ENCODE peak calls at places on chromosomes 2 and 18, in eight cellular contexts. I is T-cell; X is NCI-H1092 treated with DMSO at 0.1 percent for 48 hours; N is pancreas; S is CD4-positive, CD25-positive, alpha-beta regulatory T cell; U is breast epithelium; F is A549; Z is fibroblast of lung. V is an unnamed sample.

GRCh38 chr18:48530399-48531081 is 8.3 kb upstream of the CTIF start:
- DNase-seq in Z (no peak), F (no peak), S (no peak), X (no peak), I (no peak), N (no peak), U (no peak), V (no peak)

GRCh38 chr2:67626656-67627055 is 229.5 kb downstream of the ETAA1 start:
- DNase-seq in S (no peak), I (no peak), F (no peak), X (no peak), U (no peak), Z (peak; percentile 97), N (no peak), V (no peak)

GRCh38 chr2:26588576-26588975 is 52.6 kb downstream of the CIB4 start:
- DNase-seq in S (no peak), X (no peak), I (no peak), U (no peak), F (no peak), N (no peak), Z (no peak), V (no peak)

GRCh38 chr18:55097406-55098170 is 138.3 kb upstream of the CCDC68 start:
- DNase-seq in Z (peak; percentile 86), F (peak; percentile 21), X (no peak), U (no peak), S (no peak), N (no peak), I (no peak), V (no peak)

GRCh38 chr2:211408485-211408884 is 852.1 kb downstream of the CPS1 start:
- DNase-seq in Z (peak; percentile 87), I (no peak), X (no peak), S (no peak), N (no peak), U (no peak), F (peak; percentile 79), V (no peak)

GRCh38 chr2:37786854-37787253 is 115.4 kb upstream of the CDC42EP3 start:
- DNase-seq in U (peak; percentile 76), X (peak; percentile 79), F (peak; percentile 31), Z (no peak), I (no peak), N (no peak), S (no peak), V (no peak)

GRCh38 chr2:55620123-55620779 is 2.8 kb upstream of the PPP4R3B start:
- DNase-seq in X (no peak), N (no peak), Z (no peak), S (no peak), I (no peak), F (peak; percentile 62), U (no peak), V (no peak)

GRCh38 chr2:85801871-85802270 is 48.1 kb downstream of the ATOH8 start:
- DNase-seq in F (no peak), X (no peak), I (no peak), Z (no peak), S (no peak), N (no peak), U (no peak), V (no peak)

GRCh38 chr18:62101236-62101635 is 85.6 kb downstream of the PIGN start:
- DNase-seq in Z (peak; percentile 63), N (no peak), X (no peak), S (no peak), I (no peak), U (no peak), F (no peak), V (no peak)

GRCh38 chr2:38187416-38188127 is 111.6 kb upstream of the CYP1B1 start:
- DNase-seq in S (no peak), U (peak; percentile 79), F (no peak), N (peak; percentile 30), X (peak; percentile 1), I (no peak), Z (peak; percentile 91), V (no peak)

GRCh38 chr2:227006189-227006897 is 157.7 kb downstream of the COL4A4 start:
- DNase-seq in F (no peak), N (no peak), Z (no peak), S (no peak), I (no peak), X (no peak), U (no peak), V (no peak)

GRCh38 chr18:73717570-73717969 is 430.1 kb downstream of the FBXO15 start:
- DNase-seq in X (no peak), U (no peak), S (no peak), F (no peak), Z (peak; percentile 34), N (no peak), I (no peak), V (no peak)

GRCh38 chr18:62386091-62386490 is 61.0 kb downstream of the TNFRSF11A start:
- DNase-seq in Z (no peak), F (no peak), N (no peak), S (no peak), I (no peak), X (no peak), U (no peak), V (no peak)

GRCh38 chr2:232779935-232780334 is 3.6 kb upstream of the KCNJ13 start:
- DNase-seq in U (no peak), N (peak; percentile 78), Z (peak; percentile 7), F (no peak), S (no peak), I (no peak), X (no peak), V (no peak)

GRCh38 chr2:47784349-47784851 is 1.5 kb downstream of the MSH6 start:
- DNase-seq in Z (peak; percentile 44), X (no peak), N (no peak), F (no peak), S (no peak), I (no peak), U (no peak), V (no peak)

GRCh38 chr2:233482616-233483015 is 84.0 kb downstream of the USP40 start:
- DNase-seq in Z (no peak), X (no peak), S (no peak), I (no peak), N (no peak), U (no peak), F (no peak), V (no peak)

GRCh38 chr18:34342960-34343359 is 118.2 kb upstream of the NOL4 start:
- DNase-seq in U (peak; percentile 19), X (no peak), N (no peak), S (no peak), F (no peak), Z (peak; percentile 89), I (no peak), V (no peak)

GRCh38 chr2:182043021-182043420 is 57.4 kb downstream of the PPP1R1C start:
- DNase-seq in I (no peak), U (no peak), S (no peak), X (no peak), N (no peak), Z (no peak), F (no peak), V (no peak)

GRCh38 chr2:156405586-156405985 is 30.6 kb upstream of the GPD2 start:
- DNase-seq in I (no peak), U (peak; percentile 40), S (no peak), X (no peak), N (peak; percentile 17), Z (no peak), F (peak; percentile 50), V (no peak)

GRCh38 chr18:47513614-47514013 is 262.2 kb upstream of the SKOR2 start:
- DNase-seq in X (no peak), N (no peak), I (no peak), U (no peak), Z (no peak), S (no peak), F (no peak), V (no peak)

GRCh38 chr18:2881088-2881487 is 34.3 kb downstream of the EMILIN2 start:
- DNase-seq in Z (no peak), U (no peak), F (no peak), X (no peak), N (no peak), S (no peak), I (no peak), V (no peak)

GRCh38 chr2:170974304-170974993 is 45.4 kb downstream of the GORASP2 start:
- DNase-seq in N (peak; percentile 28), X (no peak), U (peak; percentile 72), S (no peak), F (no peak), I (no peak), Z (peak; percentile 24), V (no peak)

GRCh38 chr2:237456200-237456731 is 30.8 kb upstream of the MLPH start:
- DNase-seq in Z (peak; percentile 91), I (no peak), F (no peak), X (peak; percentile 55), N (no peak), S (no peak), U (no peak), V (no peak)

GRCh38 chr2:227106845-227107759 is 56.9 kb downstream of the COL4A4 start:
- DNase-seq in S (peak; percentile 12), F (peak; percentile 73), N (peak; percentile 54), X (peak; percentile 55), U (no peak), Z (peak; percentile 52), I (no peak), V (peak; percentile 9)

GRCh38 chr2:14081526-14081925 is 551.0 kb upstream of the LRATD1 start:
- DNase-seq in N (no peak), I (no peak), F (no peak), S (no peak), X (no peak), Z (peak; percentile 39), U (no peak), V (no peak)

GRCh38 chr2:231469568-231469920 is 5.3 kb upstream of the NCL start:
- DNase-seq in X (no peak), U (no peak), Z (no peak), I (no peak), S (no peak), F (no peak), N (no peak), V (no peak)

GRCh38 chr2:143906850-143907249 is 613.1 kb downstream of the ZEB2 start:
- DNase-seq in Z (no peak), F (no peak), I (no peak), N (no peak), X (no peak), S (no peak), U (no peak), V (no peak)

V was measured in central memory CD4-positive, alpha-beta T cell.